ENCODE peak calls at places on chromosomes 5 and 9, in seven cellular contexts. One of them, this sample, is unnamed.

GRCh38 chr9:20437466-20437865 is 184.8 kb downstream of the MLLT3 start:
- DNase-seq in MCF 10A: no peak
- DNase-seq in memory B cell: no peak
- DNase-seq in endothelial cell: no peak
- DNase-seq in ovary: no peak
- DNase-seq in EH: peak
- DNase-seq in HFFc6: peak
- DNase-seq in this sample: no peak

GRCh38 chr5:20157089-20157488 is 169.1 kb upstream of the CDH18 start:
- DNase-seq in HFFc6: no peak
- DNase-seq in EH: no peak
- DNase-seq in MCF 10A: no peak
- DNase-seq in ovary: no peak
- DNase-seq in memory B cell: no peak
- DNase-seq in endothelial cell: no peak
- DNase-seq in this sample: no peak

GRCh38 chr5:138702166-138702826 is 50.9 kb upstream of the CTNNA1 start:
- DNase-seq in EH: peak
- DNase-seq in ovary: no peak
- DNase-seq in HFFc6: no peak
- DNase-seq in endothelial cell: no peak
- DNase-seq in memory B cell: no peak
- DNase-seq in MCF 10A: peak
- DNase-seq in this sample: no peak

GRCh38 chr5:153957205-153957604 is 81.5 kb downstream of the FAM114A2 start:
- DNase-seq in endothelial cell: no peak
- DNase-seq in HFFc6: no peak
- DNase-seq in MCF 10A: no peak
- DNase-seq in memory B cell: no peak
- DNase-seq in EH: no peak
- DNase-seq in ovary: no peak
- DNase-seq in this sample: no peak

GRCh38 chr5:126301056-126301455 is 122.2 kb upstream of the GRAMD2B start:
- DNase-seq in HFFc6: no peak
- DNase-seq in MCF 10A: no peak
- DNase-seq in memory B cell: no peak
- DNase-seq in ovary: no peak
- DNase-seq in EH: no peak
- DNase-seq in endothelial cell: no peak
- DNase-seq in this sample: no peak

GRCh38 chr5:180723936-180724335 is 15.9 kb downstream of the OR2Y1 start:
- DNase-seq in memory B cell: no peak
- DNase-seq in ovary: no peak
- DNase-seq in endothelial cell: no peak
- DNase-seq in HFFc6: no peak
- DNase-seq in MCF 10A: no peak
- DNase-seq in EH: no peak
- DNase-seq in this sample: no peak

GRCh38 chr5:83401775-83402174 is 69.8 kb upstream of the VCAN start:
- DNase-seq in endothelial cell: no peak
- DNase-seq in EH: no peak
- DNase-seq in MCF 10A: no peak
- DNase-seq in HFFc6: no peak
- DNase-seq in ovary: no peak
- DNase-seq in memory B cell: no peak
- DNase-seq in this sample: no peak

GRCh38 chr9:114274217-114274616 is 48.7 kb upstream of the ORM1 start:
- DNase-seq in memory B cell: no peak
- DNase-seq in endothelial cell: no peak
- DNase-seq in EH: no peak
- DNase-seq in MCF 10A: no peak
- DNase-seq in HFFc6: no peak
- DNase-seq in ovary: no peak
- DNase-seq in this sample: peak

GRCh38 chr5:128673970-128674369 is 135.9 kb upstream of the FBN2 start:
- DNase-seq in memory B cell: no peak
- DNase-seq in MCF 10A: no peak
- DNase-seq in ovary: no peak
- DNase-seq in endothelial cell: no peak
- DNase-seq in EH: no peak
- DNase-seq in HFFc6: no peak
- DNase-seq in this sample: no peak

GRCh38 chr9:95025213-95026170 is 292.0 kb downstream of the FANCC start:
- DNase-seq in HFFc6: peak
- DNase-seq in MCF 10A: no peak
- DNase-seq in EH: peak
- DNase-seq in ovary: peak
- DNase-seq in memory B cell: no peak
- DNase-seq in endothelial cell: no peak
- DNase-seq in this sample: no peak

GRCh38 chr5:72628771-72629313 is 121.6 kb upstream of the ZNF366 start:
- DNase-seq in EH: peak
- DNase-seq in ovary: no peak
- DNase-seq in endothelial cell: no peak
- DNase-seq in MCF 10A: no peak
- DNase-seq in memory B cell: no peak
- DNase-seq in HFFc6: no peak
- DNase-seq in this sample: no peak

GRCh38 chr9:36345103-36345846 is 54.8 kb downstream of the RNF38 start:
- DNase-seq in HFFc6: no peak
- DNase-seq in MCF 10A: no peak
- DNase-seq in endothelial cell: peak
- DNase-seq in ovary: no peak
- DNase-seq in memory B cell: no peak
- DNase-seq in EH: no peak
- DNase-seq in this sample: no peak

This sample was measured in sciatic nerve.